ENCODE peak calls at places on chromosomes 3 and 15, in four cellular contexts. S is GM12878, L is H1, E is HepG2. W is an unnamed sample.

GRCh38 chr3:144287001-144287400 is 315.4 kb downstream of the DIPK2A start:
- DNase-seq in E (no peak), S (no peak), L (no peak), W (no peak)

GRCh38 chr3:129428020-129428381 is 435 bp downstream of the EFCAB12 start:
- DNase-seq in S (no peak), E (no peak), L (no peak), W (no peak)

GRCh38 chr3:141360888-141361598 is 7.3 kb upstream of the ZBTB38 start:
- DNase-seq in L (no peak), S (no peak), E (peak; percentile 98), W (peak; percentile 35)

GRCh38 chr3:9276761-9277370 is 27.4 kb upstream of the SRGAP3 start:
- DNase-seq in L (no peak), S (no peak), E (no peak), W (no peak)

GRCh38 chr15:92647467-92648163 is 8.0 kb downstream of the FAM174B start:
- DNase-seq in E (no peak), S (no peak), L (peak; percentile 46), W (peak; percentile 86)

GRCh38 chr15:22915866-22916515 is 64.2 kb downstream of the CYFIP1 start:
- DNase-seq in S (no peak), L (no peak), E (no peak), W (no peak)

GRCh38 chr15:88865498-88866099 is 29.7 kb downstream of the HAPLN3 start:
- DNase-seq in S (no peak), L (no peak), E (no peak), W (no peak)

GRCh38 chr3:160748226-160748625 is 7.8 kb upstream of the PPM1L start:
- DNase-seq in L (no peak), S (no peak), E (no peak), W (no peak)

GRCh38 chr3:116873142-116873541 is 163.6 kb downstream of the TUSC7 start:
- DNase-seq in S (no peak), E (no peak), L (no peak), W (no peak)

GRCh38 chr15:48733615-48734014 is 77.3 kb downstream of the CEP152 start:
- DNase-seq in E (no peak), L (no peak), S (no peak), W (no peak)

DNA sequence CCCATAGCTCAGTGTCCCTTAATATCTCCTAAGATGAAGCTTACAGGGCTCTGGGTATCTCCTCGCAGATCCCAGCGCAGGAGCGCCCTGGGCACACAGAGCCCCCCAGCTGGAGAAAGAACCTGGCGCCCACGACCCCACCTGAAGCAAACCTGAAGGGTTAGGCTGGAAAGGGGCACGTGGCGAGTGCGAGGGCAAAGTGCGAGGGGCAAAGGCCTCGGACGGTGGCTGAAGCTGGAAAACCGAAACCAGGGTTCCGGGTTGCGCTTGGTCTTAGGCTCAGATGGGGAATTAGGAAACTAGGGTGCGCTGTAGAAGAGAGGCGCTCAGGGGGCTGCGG is 3.9 kb downstream of the SOX14 start:
- DNase-seq in S (no peak), L (no peak), E (no peak), W (no peak)
- TF ChIP-seq YY1 in S (no peak), L (no peak), E (no peak), W (no peak)

GRCh38 chr3:136682740-136683312 is 69.4 kb downstream of the STAG1 start:
- DNase-seq in S (no peak), L (no peak), E (no peak), W (no peak)
- H3K4me3 ChIP-seq in S (no peak overlapping the region), L (no peak overlapping the region), E (no peak overlapping the region), W (no peak overlapping the region)

GRCh38 chr3:52234516-52235447 is 4.2 kb downstream of the TWF2 start:
- DNase-seq in S (no peak), L (no peak), E (no peak), W (no peak)

GRCh38 chr3:52232279-52233107 is 6.5 kb downstream of the TWF2 start:
- DNase-seq in E (no peak), S (no peak), L (no peak), W (no peak)

GRCh38 chr3:52231502-52232278 is 6.2 kb upstream of the TLR9 start:
- DNase-seq in E (no peak), S (no peak), L (no peak), W (no peak)

GRCh38 chr3:52233968-52234367 is 5.0 kb downstream of the TWF2 start:
- DNase-seq in S (no peak), L (no peak), E (no peak), W (no peak)

DNA sequence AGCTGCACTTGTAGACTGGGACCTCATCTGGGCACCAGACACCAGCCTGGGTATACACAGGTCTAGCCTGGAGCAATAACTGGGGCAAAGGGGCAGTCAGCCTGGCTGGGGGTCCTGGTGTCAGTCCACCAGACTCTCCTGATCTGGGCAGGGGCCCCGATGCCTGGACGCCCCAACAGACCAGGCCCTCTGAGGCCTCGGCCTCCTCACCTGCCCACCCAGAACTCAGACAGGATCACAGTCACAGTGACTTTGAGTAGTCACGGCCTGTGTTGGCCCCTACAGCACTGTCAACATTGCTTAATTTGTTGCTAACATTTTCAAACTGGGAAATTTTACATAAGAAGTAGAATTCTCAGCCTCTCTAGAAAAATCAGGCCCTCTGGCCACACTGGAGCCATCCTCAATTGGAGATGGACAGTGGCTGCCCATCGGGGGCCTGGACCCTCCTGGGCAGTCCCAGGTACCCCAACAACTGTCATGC is 5.8 kb downstream of the TWF2 start:
- DNase-seq in S (no peak), E (no peak), L (no peak), W (no peak)
- TF ChIP-seq SUZ12 in S (no peak), E (no peak), L (no peak), W (no peak)

GRCh38 chr3:184807549-184807948 is 4.4 kb upstream of the VPS8 start:
- DNase-seq in S (no peak), E (no peak), L (no peak), W (no peak)
- TF ChIP-seq YY1 in S (no peak), E (no peak), L (no peak), W (no peak)

DNA sequence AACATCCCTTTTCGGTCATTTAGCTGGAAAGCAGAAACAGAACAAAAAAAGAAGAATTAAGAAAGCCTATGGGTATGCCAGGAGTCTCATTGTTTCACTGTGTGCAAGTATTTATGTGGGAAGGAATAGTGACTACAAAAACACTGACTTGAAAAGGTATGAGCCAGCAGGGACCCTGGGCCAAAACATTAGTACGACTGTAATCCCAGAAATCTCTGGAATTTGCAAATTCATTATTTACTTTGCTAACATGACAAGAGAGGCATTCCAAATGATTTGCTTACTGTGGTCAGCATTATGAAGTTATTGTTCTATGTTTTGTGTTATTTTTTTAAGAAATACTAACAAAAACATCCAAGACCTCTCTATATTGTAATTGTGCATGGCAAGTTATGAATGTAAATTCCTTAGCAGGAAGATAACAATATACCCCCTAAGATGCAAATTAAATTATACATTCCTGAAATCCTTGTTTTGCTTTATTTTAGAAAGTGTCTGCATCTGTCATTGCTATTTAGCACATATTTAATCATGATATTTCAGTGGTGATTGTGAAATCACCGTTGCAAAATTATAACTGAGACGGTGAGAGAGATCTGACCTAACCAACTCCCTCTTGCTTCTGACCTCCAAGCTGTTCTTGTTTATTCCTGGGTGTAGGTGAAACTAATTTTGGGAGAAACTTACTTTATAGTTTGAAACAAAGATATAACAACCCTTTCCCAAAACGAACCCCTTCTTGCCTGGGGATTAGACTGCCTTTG is 299.2 kb downstream of the ZPLD1 start:
- DNase-seq in E (no peak), S (no peak), L (no peak), W (no peak)
- H3K4me3 ChIP-seq in E (no peak overlapping the region), S (no peak overlapping the region), L (no peak overlapping the region), W (no peak overlapping the region)

DNA sequence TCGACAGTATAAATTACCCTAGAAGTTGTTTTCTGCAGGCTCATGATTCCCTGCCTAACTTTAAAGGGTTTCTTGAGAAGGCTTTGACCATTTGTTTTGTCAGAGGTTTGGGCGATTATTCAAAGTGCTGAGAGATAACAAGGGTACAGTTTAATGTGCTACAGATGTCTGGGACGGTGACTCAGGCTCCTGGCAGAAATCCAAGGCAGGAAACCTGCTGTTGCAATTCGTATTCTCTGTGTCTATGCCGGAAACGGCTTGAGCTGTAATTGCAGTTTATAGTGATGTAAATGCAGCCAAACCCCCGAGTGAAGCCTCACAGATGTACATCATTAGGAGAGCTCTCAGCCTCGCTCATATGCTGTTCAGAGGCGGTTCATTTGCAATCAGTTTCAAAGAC is 65.6 kb downstream of the SYNPR start:
- DNase-seq in E (peak; percentile 39), S (peak; percentile 4), L (peak; percentile 60), W (peak; percentile 95)
- TF ChIP-seq SUZ12 in E (no peak), S (no peak), L (no peak), W (no peak)

GRCh38 chr15:90609254-90610185 is 79.8 kb downstream of the CRTC3 start:
- DNase-seq in E (no peak), S (no peak), L (no peak), W (peak; percentile 54)
- TF ChIP-seq YY1 in E (no peak), S (no peak), L (no peak), W (no peak)

GRCh38 chr3:85572978-85573377 is 614.2 kb downstream of the CADM2 start:
- DNase-seq in L (no peak), S (no peak), E (no peak), W (no peak)
- H3K4me3 ChIP-seq in L (no peak overlapping the region), S (no peak overlapping the region), E (no peak overlapping the region), W (no peak overlapping the region)

DNA sequence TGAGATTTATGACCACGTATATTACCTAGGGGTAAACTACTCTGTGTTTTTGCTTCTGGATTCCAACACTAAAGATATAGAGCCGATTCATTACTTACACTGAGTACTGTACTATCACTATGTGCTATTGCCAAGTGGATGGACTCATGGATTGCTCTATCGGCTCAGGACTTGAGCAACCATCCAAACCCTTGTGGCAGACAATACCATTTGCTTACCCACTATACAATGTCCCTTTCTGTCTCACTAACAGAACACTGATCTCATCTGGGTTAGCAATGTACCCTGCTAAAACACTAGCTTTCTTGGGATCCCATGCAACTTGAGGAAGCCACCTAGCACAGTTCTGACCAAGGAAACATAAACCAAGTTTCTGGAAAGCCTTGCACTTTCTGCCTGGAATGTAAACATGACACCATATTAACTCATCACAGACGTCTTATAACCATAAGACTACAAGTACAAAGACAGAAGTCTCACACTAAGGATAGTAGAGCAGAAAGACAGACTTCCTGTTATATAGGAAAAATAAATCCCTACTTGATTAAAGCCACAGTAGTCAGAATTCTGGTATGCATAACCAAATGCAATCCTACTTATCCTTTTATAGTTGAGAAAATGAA is 38.6 kb downstream of the HACD2 start:
- DNase-seq in S (no peak), E (no peak), L (no peak), W (no peak)
- TF ChIP-seq SUZ12 in S (no peak), E (no peak), L (no peak), W (no peak)